ENCODE peak calls at places on chromosomes 1 and 21, in nine cellular contexts. J, A, L, T, K, M, Q, E and S are unnamed samples.

GRCh38 chr1:98053471-98054366 is 132.9 kb upstream of the DPYD start:
- DNase-seq in J (peak; percentile 50), A (peak; percentile 68), L (peak; percentile 51), T (peak; percentile 76), K (peak; percentile 65), M (peak; percentile 57), Q (peak; percentile 56), E (peak; percentile 68), S (no peak)

GRCh38 chr1:207962716-207963428 is 51.9 kb upstream of the CD34 start:
- DNase-seq in J (no peak), A (peak; percentile 61), L (no peak), T (no peak), K (no peak), M (no peak), Q (peak; percentile 56), E (peak; percentile 51), S (no peak)

GRCh38 chr1:44947060-44947773 is 39.2 kb downstream of the EIF2B3 start:
- DNase-seq in J (no peak), A (peak; percentile 88), L (peak; percentile 44), T (peak; percentile 38), K (peak; percentile 69), M (no peak), Q (no peak), E (peak; percentile 94), S (peak; percentile 36)

GRCh38 chr1:172966844-172967540 is 83.7 kb downstream of the TNFSF18 start:
- DNase-seq in J (no peak), A (peak; percentile 46), L (peak; percentile 67), T (no peak), K (peak; percentile 64), M (no peak), Q (no peak), E (no peak), S (peak; percentile 64)

GRCh38 chr1:210292276-210292851 is 36.3 kb upstream of the HHAT start:
- DNase-seq in J (peak; percentile 9), A (no peak), L (peak; percentile 44), T (peak; percentile 75), K (no peak), M (peak; percentile 71), Q (peak; percentile 59), E (peak; percentile 39), S (no peak)

GRCh38 chr1:28039341-28039740 is 49.1 kb downstream of the EYA3 start:
- DNase-seq in J (no peak), A (no peak), L (no peak), T (no peak), K (peak; percentile 27), M (no peak), Q (no peak), E (no peak), S (no peak)

GRCh38 chr1:156746381-156746715 is 5.1 kb downstream of the HDGF start:
- DNase-seq in J (no peak), A (no peak), L (no peak), T (no peak), K (no peak), M (no peak), Q (no peak), E (no peak), S (no peak)

GRCh38 chr1:113146242-113147072 is 73.5 kb downstream of the LRIG2 start:
- DNase-seq in J (no peak), A (no peak), L (peak; percentile 17), T (peak; percentile 11), K (peak; percentile 11), M (no peak), Q (no peak), E (no peak), S (peak; percentile 44)

GRCh38 chr1:178629549-178630154 is 95.4 kb upstream of the RALGPS2 start:
- DNase-seq in J (no peak), A (no peak), L (no peak), T (no peak), K (no peak), M (no peak), Q (no peak), E (no peak), S (no peak)

GRCh38 chr1:71561729-71562128 is 480.9 kb upstream of the ZRANB2 start:
- DNase-seq in J (no peak), A (peak; percentile 89), L (peak; percentile 12), T (no peak), K (peak; percentile 87), M (no peak), Q (no peak), E (peak; percentile 79), S (peak; percentile 81)

GRCh38 chr21:36257657-36258056 is 62.3 kb upstream of the MORC3 start:
- DNase-seq in J (no peak), A (no peak), L (no peak), T (no peak), K (no peak), M (no peak), Q (no peak), E (no peak), S (no peak)

GRCh38 chr1:16498573-16499359 is 15.3 kb downstream of the RNU1-1 start:
- DNase-seq in J (peak; percentile 47), A (peak; percentile 75), L (peak; percentile 41), T (peak; percentile 97), K (peak; percentile 79), M (peak; percentile 86), Q (peak; percentile 89), E (peak; percentile 76), S (peak; percentile 86)

GRCh38 chr1:41582351-41582750 is 97.9 kb upstream of the EDN2 start:
- DNase-seq in J (no peak), A (no peak), L (no peak), T (no peak), K (no peak), M (no peak), Q (peak; percentile 29), E (no peak), S (no peak)

GRCh38 chr1:232084584-232085223 is 458.1 kb downstream of the DISC1 start:
- DNase-seq in J (no peak), A (peak; percentile 16), L (peak; percentile 41), T (peak; percentile 68), K (peak; percentile 37), M (no peak), Q (no peak), E (no peak), S (peak; percentile 8)

GRCh38 chr1:51564124-51564523 is 45.1 kb upstream of the EPS15 start:
- DNase-seq in J (no peak), A (peak; percentile 77), L (peak; percentile 51), T (no peak), K (peak; percentile 74), M (no peak), Q (no peak), E (peak; percentile 36), S (no peak)

GRCh38 chr1:241857131-241857530 is 9.1 kb downstream of the EXO1 start:
- DNase-seq in J (no peak), A (no peak), L (no peak), T (no peak), K (no peak), M (no peak), Q (no peak), E (peak; percentile 37), S (no peak)

GRCh38 chr1:197453376-197454058 is 185.5 kb downstream of the CRB1 start:
- DNase-seq in J (no peak), A (no peak), L (no peak), T (no peak), K (no peak), M (no peak), Q (no peak), E (peak; percentile 44), S (no peak)

GRCh38 chr1:87712261-87712674 is 383.6 kb downstream of the LMO4 start:
- DNase-seq in J (no peak), A (peak; percentile 8), L (peak; percentile 13), T (no peak), K (no peak), M (no peak), Q (no peak), E (no peak), S (peak; percentile 10)

GRCh38 chr1:8134546-8135235 is 108.6 kb upstream of the ERRFI1 start:
- DNase-seq in J (no peak), A (peak; percentile 53), L (no peak), T (no peak), K (no peak), M (no peak), Q (no peak), E (peak; percentile 82), S (peak; percentile 71)

GRCh38 chr1:115706774-115707425 is 61.6 kb downstream of the CASQ2 start:
- DNase-seq in J (peak; percentile 14), A (peak; percentile 92), L (peak; percentile 31), T (peak; percentile 89), K (peak; percentile 63), M (peak; percentile 56), Q (no peak), E (peak; percentile 54), S (peak; percentile 38)

GRCh38 chr1:166479052-166479631 is 312.3 kb upstream of the FAM78B start:
- DNase-seq in J (peak; percentile 36), A (peak; percentile 49), L (peak; percentile 61), T (peak; percentile 68), K (peak; percentile 18), M (peak; percentile 23), Q (no peak), E (peak; percentile 29), S (peak; percentile 4)

GRCh38 chr1:156410238-156410637 is 41.2 kb downstream of the RHBG start:
- DNase-seq in J (no peak), A (no peak), L (no peak), T (no peak), K (no peak), M (no peak), Q (no peak), E (no peak), S (no peak)

GRCh38 chr21:28731700-28732321 is 260.9 kb downstream of the LTN1 start:
- DNase-seq in J (no peak), A (no peak), L (no peak), T (peak; percentile 5), K (no peak), M (no peak), Q (no peak), E (no peak), S (no peak)

GRCh38 chr1:58773406-58773840 is 10.4 kb downstream of the JUN start:
- DNase-seq in J (no peak), A (peak; percentile 88), L (no peak), T (peak; percentile 66), K (peak; percentile 84), M (peak; percentile 63), Q (peak; percentile 71), E (peak; percentile 31), S (peak; percentile 81)

GRCh38 chr1:17574502-17574901 is 35.0 kb downstream of the ARHGEF10L start:
- DNase-seq in J (no peak), A (no peak), L (no peak), T (no peak), K (no peak), M (no peak), Q (no peak), E (no peak), S (no peak)

GRCh38 chr1:231763481-231763880 is 136.9 kb downstream of the DISC1 start:
- DNase-seq in J (no peak), A (no peak), L (no peak), T (no peak), K (no peak), M (no peak), Q (no peak), E (no peak), S (no peak)

GRCh38 chr1:154716012-154716411 is 108.0 kb upstream of the ADAR start:
- DNase-seq in J (no peak), A (no peak), L (no peak), T (no peak), K (no peak), M (no peak), Q (no peak), E (peak; percentile 56), S (no peak)